ENCODE peak calls at places on chromosomes 1 and 21, in five cellular contexts. X is adrenal gland, B is transverse colon, E is PC-3, H is HL-60. N is an unnamed sample.
A peak's percentile ranks its signal among the peaks of the same experiment; 100 is the strongest.

GRCh38 chr1:17404820-17405219 is 32.8 kb downstream of the PADI6 start:
- DNase-seq in X (no peak), B (no peak), E (no peak), H (no peak), N (no peak)

GRCh38 chr1:209527372-209527771 is 56.1 kb upstream of the CAMK1G start:
- DNase-seq in X (no peak), B (no peak), E (peak; percentile 63), H (no peak), N (no peak)

GRCh38 chr1:3654549-3655281 is 2.4 kb downstream of the TP73 start:
- DNase-seq in X (no peak), B (no peak), E (no peak), H (no peak), N (no peak)

GRCh38 chr1:200242379-200243041 is 167.3 kb downstream of the ZNF281 start:
- DNase-seq in X (peak; percentile 34), B (no peak), E (no peak), H (no peak), N (no peak)

GRCh38 chr1:223401873-223402789 is 8.9 kb downstream of the CCDC185 start:
- DNase-seq in X (no peak), B (no peak), E (peak; percentile 78), H (no peak), N (peak; percentile 93)

GRCh38 chr1:181424786-181425403 is 58.4 kb upstream of the CACNA1E start:
- DNase-seq in X (peak; percentile 78), B (peak; percentile 76), E (peak; percentile 82), H (no peak), N (peak; percentile 65)

GRCh38 chr1:229834230-229834629 is 208.2 kb downstream of the URB2 start:
- DNase-seq in X (no peak), B (no peak), E (no peak), H (no peak), N (no peak)

GRCh38 chr1:181423301-181423918 is 59.9 kb upstream of the CACNA1E start:
- DNase-seq in X (peak; percentile 46), B (peak; percentile 21), E (peak; percentile 51), H (no peak), N (peak; percentile 69)

GRCh38 chr1:101683561-101683960 is 313.2 kb downstream of the OLFM3 start:
- DNase-seq in X (no peak), B (no peak), E (no peak), H (no peak), N (no peak)

GRCh38 chr1:118575060-118575459 is 390.0 kb upstream of the SPAG17 start:
- DNase-seq in X (no peak), B (no peak), E (no peak), H (no peak), N (no peak)

GRCh38 chr1:225474986-225475820 is 47.4 kb upstream of the LBR start:
- DNase-seq in X (peak; percentile 57), B (peak; percentile 66), E (peak; percentile 82), H (peak; percentile 58), N (peak; percentile 85)

GRCh38 chr1:6473974-6474814 is 8.2 kb upstream of the TNFRSF25 start:
- DNase-seq in X (no peak), B (peak; percentile 59), E (no peak), H (no peak), N (no peak)

GRCh38 chr1:9233241-9233941 is 1.2 kb upstream of the H6PD start:
- DNase-seq in X (peak; percentile 98), B (peak; percentile 68), E (no peak), H (peak; percentile 86), N (no peak)
- TF ChIP-seq CTCF in X (peak; percentile 20), B (no peak), E (no peak), H (no peak), N (no peak)

GRCh38 chr1:214031267-214031650 is 43.5 kb downstream of the PROX1 start:
- DNase-seq in X (no peak), B (no peak), E (no peak), H (no peak), N (no peak)
- H3K27ac ChIP-seq in X (no peak overlapping the region), B (no peak overlapping the region), E (no peak overlapping the region), H (no peak overlapping the region), N (no peak overlapping the region)

GRCh38 chr1:2545754-2546514 is 10.2 kb upstream of the TNFRSF14 start:
- DNase-seq in X (peak; percentile 96), B (peak; percentile 95), E (peak; percentile 95), H (peak; percentile 87), N (peak; percentile 94)

GRCh38 chr1:2544875-2545638 is 11.1 kb upstream of the TNFRSF14 start:
- DNase-seq in X (peak; percentile 65), B (no peak), E (no peak), H (no peak), N (no peak)

GRCh38 chr1:2547210-2548067 is 8.7 kb upstream of the TNFRSF14 start:
- DNase-seq in X (no peak), B (peak; percentile 51), E (peak; percentile 32), H (no peak), N (no peak)

GRCh38 chr1:2548068-2548589 is 8.0 kb upstream of the TNFRSF14 start:
- DNase-seq in X (peak; percentile 87), B (peak; percentile 94), E (peak; percentile 92), H (no peak), N (peak; percentile 81)

DNA sequence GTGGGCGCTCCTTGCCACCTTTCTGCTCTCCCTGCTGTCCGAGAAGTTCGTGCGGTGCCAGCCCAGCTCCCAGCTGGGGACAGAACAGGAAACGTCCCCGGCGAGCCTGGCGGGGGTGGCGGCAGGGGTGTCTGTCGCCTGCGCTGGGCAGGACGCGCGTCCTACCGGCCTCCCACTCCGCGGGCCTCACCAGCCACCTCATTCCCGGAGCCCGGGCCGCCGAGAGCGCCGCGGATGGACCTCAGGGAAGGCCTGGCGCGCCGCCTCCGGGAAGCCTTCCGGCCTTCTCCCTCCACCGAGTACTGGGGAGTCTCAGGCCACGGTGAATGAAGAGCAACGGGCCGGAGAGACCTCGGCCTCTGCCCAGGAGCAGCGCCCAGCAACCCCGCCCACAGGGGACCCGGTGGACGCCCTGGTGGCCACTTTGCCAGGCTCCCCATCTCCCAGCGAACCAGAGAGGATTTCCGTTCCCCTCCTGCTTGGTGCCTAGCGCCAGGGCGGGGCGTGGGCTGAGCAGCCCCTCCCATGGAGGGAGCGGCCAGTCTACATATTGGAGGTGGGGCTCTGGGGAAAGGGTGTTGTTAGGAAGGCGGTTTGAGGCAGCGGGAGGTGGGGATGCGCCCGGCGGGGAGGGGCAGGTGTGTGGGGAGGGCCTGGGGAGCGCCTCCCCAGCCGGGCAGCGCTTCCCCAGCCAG is 9.5 kb upstream of the TNFRSF14 start:
- DNase-seq in X (peak; percentile 86), B (peak; percentile 95), E (peak; percentile 98), H (peak; percentile 87), N (peak; percentile 90)
- TF ChIP-seq CTCF in X (peak; percentile 27), B (peak; percentile 32), E (no peak), H (no peak), N (no peak)

DNA sequence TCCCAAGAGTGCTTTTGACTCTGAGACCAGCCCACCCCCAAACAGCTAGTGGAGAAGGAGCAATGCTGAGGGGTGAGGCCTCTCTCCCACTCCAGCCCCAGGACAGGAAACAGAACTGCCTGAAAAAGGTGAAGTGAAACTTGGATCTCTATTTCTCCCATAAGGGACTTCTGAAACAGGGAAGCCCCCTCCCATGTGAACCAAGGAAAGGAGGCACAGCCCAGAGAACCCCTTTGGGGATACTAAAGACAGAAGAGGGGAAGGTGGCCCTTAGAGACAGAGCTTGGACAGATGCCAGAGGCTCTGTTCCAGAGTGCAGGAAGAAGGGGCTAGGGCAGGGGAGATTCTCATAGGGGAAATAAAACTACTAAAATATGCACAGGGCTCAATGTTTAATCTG is 2.9 kb downstream of the TNFAIP8L2 start:
- DNase-seq in X (no peak), B (no peak), E (no peak), H (no peak), N (no peak)
- H3K27ac ChIP-seq in X (no peak overlapping the region), B (no peak overlapping the region), E (no peak overlapping the region), H (peak overlapping the region; percentile 84), N (no peak overlapping the region)

GRCh38 chr1:93827128-93827527 is 51.9 kb downstream of the DNTTIP2 start:
- DNase-seq in X (no peak), B (no peak), E (no peak), H (no peak), N (no peak)

GRCh38 chr1:93824869-93825268 is 54.1 kb downstream of the DNTTIP2 start:
- DNase-seq in X (no peak), B (no peak), E (no peak), H (no peak), N (no peak)

GRCh38 chr1:93828437-93828756 is 50.6 kb downstream of the DNTTIP2 start:
- DNase-seq in X (no peak), B (no peak), E (peak; percentile 70), H (no peak), N (no peak)

GRCh38 chr1:93827633-93828436 is 51.2 kb downstream of the DNTTIP2 start:
- DNase-seq in X (no peak), B (no peak), E (peak; percentile 63), H (no peak), N (no peak)

GRCh38 chr1:93829061-93829460 is 49.9 kb downstream of the DNTTIP2 start:
- DNase-seq in X (no peak), B (no peak), E (no peak), H (no peak), N (no peak)
- TF ChIP-seq CTCF in X (no peak), B (no peak), E (no peak), H (no peak), N (no peak)

DNA sequence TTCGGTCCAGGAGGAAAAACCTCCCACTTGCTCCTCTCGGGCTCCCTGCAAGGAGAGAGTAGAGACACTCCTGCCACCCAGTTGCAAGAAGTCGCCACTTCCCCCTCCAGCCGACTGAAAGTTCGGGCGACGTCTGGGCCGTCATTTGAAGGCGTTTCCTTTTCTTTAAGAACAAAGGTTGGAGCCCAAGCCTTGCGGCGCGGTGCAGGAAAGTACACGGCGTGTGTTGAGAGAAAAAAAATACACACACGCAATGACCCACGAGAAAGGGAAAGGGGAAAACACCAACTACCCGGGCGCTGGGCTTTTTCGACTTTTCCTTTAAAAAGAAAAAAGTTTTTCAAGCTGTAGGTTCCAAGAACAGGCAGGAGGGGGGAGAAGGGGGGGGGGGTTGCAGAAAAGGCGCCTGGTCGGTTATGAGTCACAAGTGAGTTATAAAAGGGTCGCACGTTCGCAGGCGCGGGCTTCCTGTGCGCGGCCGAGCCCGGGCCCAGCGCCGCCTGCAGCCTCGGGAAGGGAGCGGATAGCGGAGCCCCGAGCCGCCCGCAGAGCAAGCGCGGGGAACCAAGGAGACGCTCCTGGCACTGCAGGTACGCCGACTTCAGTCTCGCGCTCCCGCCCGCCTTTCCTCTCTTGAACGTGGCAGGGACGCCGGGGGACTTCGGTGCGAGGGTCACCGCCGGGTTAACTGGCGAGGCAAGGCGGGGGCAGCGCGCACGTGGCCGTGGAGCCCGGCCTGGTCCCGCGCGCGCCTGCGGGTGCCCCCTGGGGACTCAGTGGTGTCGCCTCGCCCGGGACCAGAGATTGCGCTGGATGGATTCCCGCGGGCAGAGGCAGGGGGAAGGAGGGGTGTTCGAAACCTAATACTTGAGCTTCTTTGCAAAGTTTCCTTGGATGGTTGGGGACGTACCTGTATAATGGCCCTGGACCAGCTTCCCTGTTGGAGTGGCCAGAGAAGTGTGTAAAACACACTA is 45.3 kb downstream of the MRPL39 start:
- DNase-seq in X (peak; percentile 39), B (peak; percentile 68), E (no peak), H (peak; percentile 47), N (peak; percentile 45)
- H3K27ac ChIP-seq in X (no peak overlapping the region), B (peak overlapping the region; percentile 39), E (no peak overlapping the region), H (peak overlapping the region; percentile 56), N (no peak overlapping the region)

GRCh38 chr1:21926065-21926464 is 11.0 kb downstream of the HSPG2 start:
- DNase-seq in X (no peak), B (no peak), E (no peak), H (no peak), N (no peak)

GRCh38 chr1:21925334-21925940 is 11.7 kb downstream of the HSPG2 start:
- DNase-seq in X (no peak), B (no peak), E (no peak), H (no peak), N (no peak)

GRCh38 chr1:21926814-21927530 is 10.1 kb downstream of the HSPG2 start:
- DNase-seq in X (peak; percentile 64), B (no peak), E (no peak), H (no peak), N (no peak)

GRCh38 chr1:21929951-21930615 is 7.0 kb downstream of the HSPG2 start:
- DNase-seq in X (peak; percentile 71), B (peak; percentile 39), E (no peak), H (no peak), N (no peak)

GRCh38 chr1:21927531-21928237 is 9.4 kb downstream of the HSPG2 start:
- DNase-seq in X (no peak), B (peak; percentile 92), E (no peak), H (no peak), N (no peak)
- TF ChIP-seq CTCF in X (no peak), B (no peak), E (no peak), H (no peak), N (no peak)

N was measured in RWPE1.